ENCODE peak calls at places on chromosomes 7 and 10, in six cellular contexts. C is ovary; L is heart right ventricle; R is GM23248; J is CD4-positive, alpha-beta memory T cell; K is IMR-90. T is an unnamed sample. For H3K4me1, the result is how much of the 10 kb centered on the place peaks cover.

GRCh38 chr7:43625453-43625852 is 42.5 kb downstream of the STK17A start:
- DNase-seq in C (no peak), L (no peak), R (no peak), J (peak), K (no peak), T (peak)

GRCh38 chr7:149468208-149468607 is 7.3 kb upstream of the ZNF777 start:
- DNase-seq in C (no peak), L (no peak), R (no peak), J (no peak), K (no peak), T (no peak)

GRCh38 chr7:44961844-44962482 is 16.9 kb downstream of the MYO1G start:
- DNase-seq in C (no peak), L (no peak), R (peak), J (no peak), K (no peak), T (no peak)

GRCh38 chr7:35699906-35700305 is 5.0 kb upstream of the HERPUD2 start:
- DNase-seq in C (no peak), L (no peak), R (no peak), J (no peak), K (no peak), T (no peak)

GRCh38 chr10:43136432-43136831 is 1.8 kb upstream of the CSGALNACT2 start:
- DNase-seq in C (no peak), L (no peak), R (no peak), J (no peak), K (no peak), T (no peak)

GRCh38 chr10:97744405-97745035 is 7.6 kb downstream of the ZFYVE27 start:
- DNase-seq in C (peak), L (no peak), R (no peak), J (no peak), K (no peak), T (no peak)

GRCh38 chr10:62188021-62188616 is 80.5 kb downstream of the RTKN2 start:
- DNase-seq in C (no peak), L (no peak), R (no peak), J (no peak), K (no peak), T (peak)

GRCh38 chr7:37027557-37028341 is 303.5 kb upstream of the AOAH start:
- DNase-seq in C (no peak), L (no peak), R (no peak), J (no peak), K (no peak), T (no peak)

GRCh38 chr10:4212111-4212635 is 427.2 kb upstream of the KLF6 start:
- DNase-seq in C (no peak), L (no peak), R (no peak), J (no peak), K (no peak), T (no peak)

GRCh38 chr10:112461029-112461887 is 14.2 kb downstream of the VTI1A start:
- DNase-seq in C (no peak), L (no peak), R (peak), J (no peak), K (peak), T (no peak)

GRCh38 chr10:22505923-22506685 is 160.8 kb downstream of the SPAG6 start:
- DNase-seq in C (no peak), L (no peak), R (peak), J (peak), K (no peak), T (no peak)

GRCh38 chr7:140726304-140726703 is 29.8 kb downstream of the NDUFB2 start:
- DNase-seq in C (no peak), L (no peak), R (peak), J (no peak), K (peak), T (no peak)

GRCh38 chr10:126042354-126042753 is 146.0 kb downstream of the FANK1 start:
- DNase-seq in C (no peak), L (no peak), R (no peak), J (no peak), K (no peak), T (no peak)
- H3K4me3 ChIP-seq in C (no peak), L (peak), R (no peak), J (no peak), K (no peak), T (peak)

GRCh38 chr10:24951201-24952145 is 933 bp downstream of the PRTFDC1 start:
- DNase-seq in C (peak), L (no peak), R (peak), J (peak), K (no peak), T (no peak)

GRCh38 chr10:24950439-24950838 is 2.0 kb downstream of the PRTFDC1 start:
- DNase-seq in C (no peak), L (no peak), R (no peak), J (no peak), K (no peak), T (no peak)

GRCh38 chr10:24952146-24952700 is at the start of gene PRTFDC1:
- DNase-seq in C (peak), L (peak), R (peak), J (peak), K (no peak), T (peak)

GRCh38 chr10:24947304-24948097 is 4.9 kb downstream of the PRTFDC1 start:
- DNase-seq in C (no peak), L (no peak), R (peak), J (no peak), K (peak), T (no peak)

DNA sequence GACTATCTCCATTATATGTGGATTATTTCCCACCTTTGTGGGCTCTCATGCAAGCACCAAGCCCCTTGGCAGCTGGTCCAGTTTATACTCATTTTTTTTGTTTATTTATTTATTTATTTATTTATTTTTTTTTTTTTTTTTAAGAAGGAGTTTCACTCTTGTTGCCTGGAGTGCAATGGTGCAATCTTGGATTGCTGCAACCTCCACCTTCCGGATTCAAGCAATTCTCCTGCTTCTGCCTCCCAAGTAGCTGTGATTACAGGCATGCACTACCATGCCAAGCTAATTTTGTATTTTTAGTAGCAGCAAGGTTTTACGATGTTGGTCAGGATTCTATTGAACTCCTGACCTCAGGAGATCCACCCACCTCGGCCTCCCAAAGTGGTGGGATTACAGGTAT is 2.8 kb downstream of the PRTFDC1 start:
- DNase-seq in C (no peak), L (no peak), R (no peak), J (no peak), K (no peak), T (no peak)
- H3K4me1 ChIP-seq in C (under half), L (under half), R (under half), J (under half), K (under half), T (under half)

GRCh38 chr7:100692578-100692961 is 1.5 kb downstream of the GIGYF1 start:
- DNase-seq in C (peak), L (no peak), R (no peak), J (no peak), K (no peak), T (no peak)

GRCh38 chr7:100689230-100690135 is 4.6 kb downstream of the GIGYF1 start:
- DNase-seq in C (peak), L (no peak), R (no peak), J (no peak), K (no peak), T (no peak)

GRCh38 chr7:100694196-100694745 is at the start of gene GIGYF1:
- DNase-seq in C (peak), L (peak), R (peak), J (peak), K (peak), T (peak)

GRCh38 chr7:100693312-100694195 is 496 bp downstream of the GIGYF1 start:
- DNase-seq in C (peak), L (no peak), R (peak), J (no peak), K (no peak), T (no peak)

DNA sequence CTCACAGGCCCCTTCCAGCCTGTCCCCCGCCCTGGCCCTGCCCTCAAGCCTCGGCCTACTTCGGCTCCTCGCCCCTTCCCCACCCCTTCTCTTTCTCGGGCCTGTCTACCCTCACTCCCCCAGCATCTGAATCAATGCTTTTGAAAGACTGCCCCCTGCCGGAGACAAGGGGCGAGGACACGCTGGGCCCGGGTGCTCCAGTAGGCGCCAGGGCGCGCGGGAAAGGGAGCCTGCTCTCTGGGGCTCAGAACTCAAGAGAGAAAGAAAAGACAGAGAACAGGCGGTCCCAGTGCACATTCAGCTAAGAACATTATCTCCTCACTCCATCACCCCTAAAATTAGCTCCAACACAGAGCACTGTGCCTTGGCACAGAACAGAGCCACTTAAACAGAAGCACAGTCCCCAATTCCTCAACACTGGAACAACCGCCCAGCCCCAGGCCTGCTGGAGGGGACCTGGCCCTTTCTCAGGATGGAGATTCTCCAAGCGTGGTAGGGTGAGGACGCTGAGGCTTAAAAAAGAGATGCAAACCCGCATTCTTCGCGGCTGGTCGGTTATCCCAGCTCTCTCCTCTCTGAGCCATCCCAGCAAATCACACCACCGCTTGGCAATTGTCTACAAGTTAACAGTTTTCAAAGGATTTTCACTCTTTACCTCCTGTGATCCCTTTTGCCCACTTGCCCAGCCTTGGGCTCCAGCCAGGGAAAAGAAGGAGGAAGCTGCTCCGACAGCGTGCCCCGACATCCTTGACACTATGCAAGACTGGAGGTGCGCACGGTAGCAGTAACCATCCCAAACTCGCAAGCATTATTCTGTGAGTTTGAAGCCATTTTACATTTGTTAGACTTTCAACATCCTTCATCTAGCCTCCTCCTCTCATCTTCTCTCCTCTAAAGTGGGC is 2.1 kb downstream of the GIGYF1 start:
- DNase-seq in C (peak), L (peak), R (peak), J (peak), K (peak), T (peak)
- H3K4me3 ChIP-seq in C (peak), L (peak), R (peak), J (no peak), K (peak), T (peak)

GRCh38 chr10:44516941-44517340 is 132.0 kb upstream of the CXCL12 start:
- DNase-seq in C (no peak), L (no peak), R (no peak), J (no peak), K (no peak), T (no peak)
- H3K4me1 ChIP-seq in C (under half), L (under half), R (under half), J (under half), K (under half), T (under half)

GRCh38 chr7:130143334-130143732 is 61.9 kb downstream of the TMEM209 start:
- DNase-seq in C (no peak), L (no peak), R (no peak), J (no peak), K (no peak), T (no peak)

GRCh38 chr7:130140551-130141160 is 64.5 kb downstream of the TMEM209 start:
- DNase-seq in C (peak), L (no peak), R (no peak), J (no peak), K (no peak), T (no peak)

GRCh38 chr7:130142654-130143333 is 62.4 kb downstream of the TMEM209 start:
- DNase-seq in C (no peak), L (no peak), R (no peak), J (no peak), K (no peak), T (no peak)

GRCh38 chr7:130141161-130141857 is 63.9 kb downstream of the TMEM209 start:
- DNase-seq in C (peak), L (peak), R (peak), J (peak), K (peak), T (peak)

DNA sequence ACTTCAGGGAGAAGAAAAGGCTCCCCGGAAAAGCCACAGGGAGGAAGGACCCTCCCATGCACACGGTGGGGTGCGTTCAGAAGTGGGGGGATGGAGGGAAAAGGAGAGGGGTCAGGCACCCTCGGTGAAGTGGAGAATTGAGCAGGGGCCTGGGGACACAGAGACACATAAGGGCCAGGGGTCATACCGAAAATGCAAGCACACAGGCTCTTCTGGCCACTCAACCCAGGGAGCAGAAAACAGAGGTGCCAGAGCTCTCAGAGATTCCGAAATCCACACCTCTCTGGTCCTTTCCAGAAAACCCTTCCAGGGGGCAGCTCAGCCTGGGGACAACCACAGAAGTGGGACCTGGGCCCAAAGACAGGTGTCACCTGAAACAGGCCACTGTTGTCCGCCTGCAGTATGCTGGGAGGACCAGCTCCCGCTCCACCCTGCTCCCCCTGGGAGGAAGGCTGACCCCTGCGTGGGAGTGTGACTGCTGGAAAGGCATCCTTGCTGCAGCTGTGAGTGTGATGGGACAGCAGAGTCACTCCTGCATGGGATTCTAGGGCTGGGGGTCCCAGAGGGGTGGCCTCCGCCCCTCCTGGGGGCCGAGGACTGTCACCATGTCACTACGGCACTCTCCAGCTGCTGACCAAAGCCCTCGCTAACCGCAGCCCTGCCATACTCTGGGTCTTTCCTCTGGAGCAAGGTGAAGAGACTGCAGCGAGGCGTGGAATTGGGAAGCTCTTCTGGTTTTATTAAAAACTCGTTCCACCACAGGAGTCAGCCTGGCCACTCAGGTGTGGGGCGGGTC is 63.1 kb downstream of the TMEM209 start:
- DNase-seq in C (peak), L (no peak), R (no peak), J (no peak), K (no peak), T (no peak)
- H3K4me3 ChIP-seq in C (peak), L (peak), R (peak), J (peak), K (peak), T (peak)

T was measured in CD4-positive, CD25-positive, alpha-beta regulatory T cell.